ENCODE peak calls at places on chromosomes 5 and 9, in ten cellular contexts. N, P, K, S, Y, F, A, C, B and L are unnamed samples.

GRCh38 chr9:106864533-106865143 is 1.7 kb downstream of the ZNF462 start:
- DNase-seq in N (no peak), P (peak), K (peak), S (no peak), Y (peak), F (peak), A (no peak), C (peak), B (peak), L (no peak)

GRCh38 chr9:83062011-83062652 is 810 bp downstream of the RASEF start:
- DNase-seq in N (no peak), P (peak), K (no peak), S (peak), Y (no peak), F (peak), A (no peak), C (peak), B (peak), L (no peak)

GRCh38 chr5:157384971-157385709 is 74.9 kb upstream of the NIPAL4 start:
- DNase-seq in N (no peak), P (peak), K (peak), S (no peak), Y (peak), F (peak), A (peak), C (peak), B (peak), L (peak)

GRCh38 chr9:76677481-76678055 is 86.7 kb upstream of the PCA3 start:
- DNase-seq in N (no peak), P (peak), K (no peak), S (no peak), Y (peak), F (peak), A (no peak), C (peak), B (no peak), L (no peak)

GRCh38 chr5:34563269-34563668 is 92.9 kb upstream of the RAI14 start:
- DNase-seq in N (no peak), P (no peak), K (no peak), S (no peak), Y (no peak), F (no peak), A (no peak), C (no peak), B (no peak), L (no peak)

GRCh38 chr5:77011498-77011897 is 18.7 kb upstream of the AGGF1 start:
- DNase-seq in N (no peak), P (no peak), K (no peak), S (no peak), Y (no peak), F (no peak), A (no peak), C (no peak), B (no peak), L (no peak)

GRCh38 chr9:18473551-18474279 is at the start of gene ADAMTSL1:
- DNase-seq in N (no peak), P (peak), K (peak), S (peak), Y (peak), F (peak), A (no peak), C (peak), B (peak), L (no peak)

GRCh38 chr9:92550765-92551164 is 15.0 kb upstream of the ECM2 start:
- DNase-seq in N (no peak), P (no peak), K (no peak), S (no peak), Y (no peak), F (no peak), A (no peak), C (no peak), B (no peak), L (no peak)

GRCh38 chr9:126618590-126619335 is 5.0 kb downstream of the LMX1B start:
- DNase-seq in N (no peak), P (no peak), K (no peak), S (no peak), Y (no peak), F (no peak), A (no peak), C (no peak), B (no peak), L (no peak)
- H3K4me3 ChIP-seq in N (no peak), P (no peak), K (no peak), S (peak), Y (no peak), F (no peak), A (peak), C (no peak), B (no peak), L (no peak)

DNA sequence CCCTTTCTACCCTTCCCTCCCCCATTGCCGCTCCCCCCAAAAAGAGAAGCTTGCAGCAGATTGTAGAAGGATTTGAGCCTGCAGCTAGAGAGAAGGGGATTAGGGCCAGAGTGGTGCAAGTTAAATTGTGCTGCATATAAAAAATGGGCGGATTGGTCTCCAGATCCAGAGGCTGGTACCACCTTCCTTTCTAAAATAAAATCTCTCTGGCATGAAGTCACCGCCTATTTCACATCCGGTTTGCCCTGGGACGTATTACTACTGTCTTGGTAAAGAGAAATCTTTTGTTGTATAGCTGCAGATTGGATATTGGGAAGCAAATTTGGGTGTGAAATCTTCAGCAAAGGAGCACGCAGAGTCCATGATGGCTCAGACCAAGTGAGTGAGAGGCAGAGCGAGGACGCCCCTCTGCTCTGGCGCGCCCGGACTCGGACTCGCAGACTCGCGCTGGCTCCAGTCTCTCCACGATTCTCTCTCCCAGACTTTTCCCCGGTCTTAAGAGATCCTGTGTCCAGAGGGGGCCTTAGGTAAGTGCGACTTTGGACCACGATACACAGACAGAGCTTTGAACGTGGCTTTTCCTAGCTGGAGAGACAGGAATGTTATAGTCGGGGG is at the start of gene GABRA1:
- DNase-seq in N (no peak), P (no peak), K (no peak), S (no peak), Y (no peak), F (no peak), A (no peak), C (no peak), B (peak), L (no peak)
- H3K4me3 ChIP-seq in N (no peak), P (no peak), K (no peak), S (peak), Y (peak), F (no peak), A (peak), C (no peak), B (no peak), L (no peak)

DNA sequence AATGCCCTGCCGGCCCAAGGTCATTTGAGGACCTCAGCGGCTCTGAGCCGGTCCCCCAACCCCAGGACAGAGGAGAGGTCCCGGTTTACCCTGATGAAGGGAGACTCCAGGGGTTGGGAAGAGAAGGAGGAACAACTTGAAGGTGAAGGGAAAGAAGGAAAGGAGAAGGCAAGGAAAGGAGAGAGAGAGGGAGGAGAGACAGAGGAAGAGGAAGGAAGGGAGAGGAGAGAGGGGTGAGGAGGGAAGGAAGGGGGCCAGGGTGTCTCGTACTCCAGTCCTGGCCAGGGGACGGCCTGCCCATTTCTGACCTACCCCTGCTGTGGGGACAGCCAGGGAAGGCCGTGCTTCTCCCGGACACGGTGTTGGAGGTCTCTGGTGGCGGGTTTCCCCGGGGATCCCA is 1.9 kb downstream of the PRRX2 start:
- DNase-seq in N (no peak), P (no peak), K (no peak), S (no peak), Y (no peak), F (no peak), A (no peak), C (no peak), B (no peak), L (no peak)
- H3K4me3 ChIP-seq in N (peak), P (no peak), K (no peak), S (no peak), Y (no peak), F (peak), A (peak), C (no peak), B (no peak), L (peak)

DNA sequence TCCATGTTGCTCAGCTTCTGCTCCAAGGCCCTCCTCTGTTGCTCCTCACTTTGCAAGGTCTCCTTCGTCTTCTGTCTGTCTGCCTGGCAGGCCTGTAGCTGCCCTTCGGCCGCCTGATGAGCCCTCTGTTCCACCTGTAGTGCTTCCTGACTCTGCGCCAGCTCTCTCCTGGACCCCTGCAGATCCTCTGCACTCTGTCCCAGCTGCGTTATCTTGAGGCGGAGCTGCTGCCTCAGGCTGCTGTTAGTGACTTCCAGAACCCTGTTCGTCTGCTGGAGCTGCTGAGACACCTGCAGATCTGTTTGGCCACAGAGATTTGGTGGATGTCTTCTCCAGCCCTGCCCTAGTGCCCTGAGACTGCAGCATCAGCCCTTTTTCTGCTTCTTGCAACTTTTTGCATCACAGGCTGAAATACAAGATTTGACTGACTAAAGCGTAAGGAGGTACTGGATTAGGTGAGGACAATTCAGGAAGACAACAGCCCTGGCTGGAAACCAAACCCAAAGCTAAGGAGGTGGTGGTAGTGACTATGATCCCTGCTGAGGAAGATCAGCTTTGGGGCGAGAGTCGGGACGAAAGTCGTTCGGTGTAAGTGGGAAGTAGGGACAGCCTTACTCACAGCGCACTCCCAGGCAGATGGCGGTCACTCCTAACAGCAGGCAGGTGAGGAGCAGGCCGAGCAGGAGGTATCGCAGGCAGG is 2.1 kb downstream of the CD72 start:
- DNase-seq in N (no peak), P (no peak), K (no peak), S (no peak), Y (no peak), F (no peak), A (no peak), C (no peak), B (no peak), L (no peak)
- H3K4me3 ChIP-seq in N (no peak), P (no peak), K (no peak), S (no peak), Y (no peak), F (no peak), A (no peak), C (no peak), B (no peak), L (no peak)

DNA sequence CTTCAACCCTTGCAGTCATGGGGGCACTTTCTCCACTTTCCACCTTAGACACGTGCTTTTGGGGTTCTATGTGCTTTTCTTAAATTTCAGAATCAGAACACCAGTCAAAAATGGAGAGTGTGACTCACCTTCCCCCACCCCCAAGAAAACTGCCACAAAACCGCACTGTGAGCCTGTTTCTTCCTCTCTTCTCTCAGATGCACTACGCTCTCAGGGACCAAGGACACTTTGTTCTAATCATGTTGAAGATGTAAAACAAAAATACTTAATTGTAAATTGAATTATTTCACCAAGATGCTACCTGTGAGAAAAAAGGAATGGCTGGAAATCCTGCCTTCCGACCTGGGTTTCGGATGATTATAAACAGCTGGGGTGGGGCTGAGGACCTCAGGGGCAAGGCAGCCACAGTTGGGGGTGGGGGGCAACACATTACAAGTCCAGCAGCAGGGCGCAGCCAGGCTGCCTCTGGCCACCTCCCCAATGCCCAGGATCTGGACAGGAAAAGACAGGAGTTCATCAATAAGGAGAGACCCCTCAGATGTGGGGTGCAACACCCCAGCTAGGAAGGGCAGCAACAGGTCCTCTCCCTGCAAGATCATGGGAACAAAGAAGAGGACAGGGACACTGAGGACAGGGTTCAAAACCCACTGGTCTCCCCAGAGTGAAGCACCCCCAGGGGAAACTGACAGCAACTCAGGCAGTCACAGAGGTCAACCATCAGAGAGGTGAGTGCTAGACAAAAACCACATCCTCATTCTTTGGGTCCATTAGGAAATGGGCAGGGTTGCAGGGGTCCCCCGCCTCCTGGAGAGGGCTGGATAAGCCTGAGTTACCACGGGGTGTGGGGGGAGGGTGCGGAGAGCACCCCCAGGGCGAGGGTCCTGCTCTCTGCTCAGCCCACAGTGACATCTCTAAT is 33.7 kb downstream of the SEMA4D start:
- DNase-seq in N (no peak), P (no peak), K (no peak), S (peak), Y (peak), F (no peak), A (no peak), C (no peak), B (no peak), L (no peak)
- H3K4me3 ChIP-seq in N (no peak), P (no peak), K (no peak), S (no peak), Y (no peak), F (no peak), A (no peak), C (no peak), B (no peak), L (no peak)

DNA sequence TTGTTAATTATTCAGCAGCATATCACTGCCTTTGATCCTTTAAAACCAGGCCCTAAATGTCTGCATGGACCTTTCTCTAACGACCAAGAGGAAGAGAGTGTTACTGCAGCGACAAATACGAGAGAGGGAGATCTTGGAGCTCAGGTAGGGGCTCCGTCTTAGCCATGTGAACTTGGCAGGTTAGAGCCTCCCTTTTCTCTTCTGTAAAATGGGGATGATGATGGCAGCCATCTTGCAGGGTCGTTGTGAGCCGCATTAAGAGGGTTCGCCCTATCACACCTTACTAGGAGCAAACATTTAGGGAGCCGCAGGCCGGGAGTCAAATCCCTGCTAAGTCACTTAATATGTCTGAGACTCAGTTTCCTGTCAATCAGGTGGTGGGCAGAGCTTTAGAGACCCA is 1.6 kb downstream of the ENG start:
- DNase-seq in N (no peak), P (no peak), K (no peak), S (no peak), Y (no peak), F (no peak), A (no peak), C (no peak), B (no peak), L (no peak)
- H3K4me3 ChIP-seq in N (peak), P (peak), K (peak), S (peak), Y (peak), F (peak), A (peak), C (peak), B (no peak), L (peak)

DNA sequence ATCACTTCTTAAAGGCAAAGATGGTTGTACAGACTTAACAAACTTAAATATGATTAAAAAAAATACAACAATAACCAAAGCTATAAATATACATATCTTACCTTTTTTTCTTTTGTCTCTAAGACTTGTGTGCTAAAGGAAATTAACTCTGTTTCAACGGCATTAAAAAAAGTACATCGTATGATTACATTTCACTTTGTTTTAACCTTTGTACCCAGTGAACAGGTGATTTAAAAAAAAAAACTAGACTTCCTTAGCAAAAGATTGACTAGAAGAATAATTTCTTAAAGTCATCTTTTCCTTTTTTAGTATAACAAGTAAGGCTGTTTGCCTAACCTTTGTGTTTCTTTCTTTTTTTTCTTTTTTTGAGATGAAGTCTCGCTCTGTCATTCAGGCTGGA is at the start of gene LRRC19:
- DNase-seq in N (no peak), P (no peak), K (no peak), S (no peak), Y (no peak), F (no peak), A (no peak), C (no peak), B (no peak), L (no peak)
- H3K4me3 ChIP-seq in N (no peak), P (no peak), K (no peak), S (no peak), Y (no peak), F (no peak), A (no peak), C (no peak), B (no peak), L (no peak)

DNA sequence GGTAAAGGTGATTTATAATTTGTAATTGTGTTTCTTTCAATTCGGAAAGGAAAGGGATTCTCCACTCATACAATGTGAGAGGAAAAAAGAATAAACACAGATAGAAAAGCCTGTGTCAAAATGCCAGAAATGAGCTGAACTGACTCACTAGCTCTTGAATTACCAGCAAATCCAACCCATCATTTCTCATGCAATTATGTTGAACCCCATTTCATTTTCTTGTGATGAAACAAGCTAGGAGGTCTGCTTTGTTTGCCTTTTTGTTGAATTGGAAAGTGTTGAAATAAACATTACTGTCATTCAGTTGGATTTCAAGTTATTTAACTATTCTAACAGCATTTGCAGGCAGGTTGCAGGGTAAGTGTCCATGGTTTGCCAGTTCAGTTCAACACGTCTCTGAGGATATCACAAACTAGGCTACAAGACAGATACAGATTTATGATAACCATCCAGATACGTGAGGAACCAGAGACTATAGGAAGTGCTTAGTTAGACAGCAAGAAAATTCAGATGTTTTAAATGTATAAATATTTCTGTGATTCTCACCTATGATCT is 547.2 kb downstream of the MAT2B start:
- DNase-seq in N (no peak), P (peak), K (no peak), S (no peak), Y (no peak), F (no peak), A (no peak), C (peak), B (no peak), L (no peak)
- H3K4me3 ChIP-seq in N (no peak), P (no peak), K (no peak), S (no peak), Y (no peak), F (no peak), A (no peak), C (no peak), B (no peak), L (no peak)

DNA sequence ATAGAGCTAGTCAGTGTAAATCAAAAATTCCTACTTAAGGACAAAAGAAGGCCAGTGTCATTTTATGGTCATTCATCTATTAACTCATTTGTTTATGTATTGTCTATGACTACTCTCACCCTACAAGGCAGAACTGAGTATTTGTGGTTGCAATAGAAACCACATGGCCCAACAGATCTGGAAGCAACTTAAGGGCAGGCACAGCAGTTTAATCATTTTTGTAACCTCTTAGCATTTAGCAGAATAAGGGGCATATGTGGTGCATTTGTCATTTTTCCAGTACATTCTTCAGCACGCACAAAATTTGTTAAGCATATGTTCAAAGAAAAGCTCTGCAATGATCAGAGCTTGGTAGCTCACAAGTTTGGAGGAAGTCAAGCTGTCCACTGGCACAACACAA is 1.1 kb downstream of the FKBP15 start:
- DNase-seq in N (no peak), P (peak), K (no peak), S (no peak), Y (no peak), F (peak), A (no peak), C (peak), B (peak), L (peak)
- H3K4me3 ChIP-seq in N (peak), P (peak), K (peak), S (peak), Y (peak), F (peak), A (peak), C (peak), B (peak), L (peak)

GRCh38 chr5:142025637-142026036 is 12.8 kb upstream of the GNPDA1 start:
- DNase-seq in N (no peak), P (no peak), K (no peak), S (no peak), Y (no peak), F (no peak), A (no peak), C (no peak), B (no peak), L (no peak)
- H3K4me3 ChIP-seq in N (peak), P (peak), K (no peak), S (no peak), Y (peak), F (no peak), A (peak), C (peak), B (no peak), L (peak)